ENCODE peak calls at places on chromosomes 5 and 9, in eight cellular contexts. A is PC-9, O is cardiac fibroblast, W is heart left ventricle, M is A673, Q is fibroblast of pulmonary artery, H is left ventricle myocardium inferior, L is lower lobe of right lung. J is an unnamed sample.

GRCh38 chr9:110076894-110077725 is 130.8 kb downstream of the C9orf152 start:
- DNase-seq in O (peak; percentile 64), W (no peak), Q (peak; percentile 74), A (no peak), L (no peak), M (no peak), H (no peak), J (no peak)

GRCh38 chr5:178630475-178630930 is 3.7 kb upstream of the CLK4 start:
- DNase-seq in M (no peak), O (no peak), H (no peak), Q (no peak), W (no peak), A (peak; percentile 18), L (no peak), J (no peak)

GRCh38 chr5:122180863-122181519 is 51.6 kb downstream of the ZNF474 start:
- DNase-seq in O (peak; percentile 71), A (no peak), H (no peak), L (no peak), Q (peak; percentile 80), W (no peak), M (no peak), J (no peak)

GRCh38 chr5:83026507-83026906 is 50.7 kb downstream of the TMEM167A start:
- DNase-seq in Q (no peak), H (no peak), O (no peak), L (no peak), M (no peak), A (no peak), W (no peak), J (peak; percentile 24)

GRCh38 chr9:72839140-72839539 is 113.7 kb downstream of the ALDH1A1 start:
- DNase-seq in Q (no peak), O (peak; percentile 31), W (no peak), M (no peak), A (no peak), L (no peak), H (no peak), J (no peak)

GRCh38 chr5:177402271-177403043 is 2.0 kb upstream of the PFN3 start:
- DNase-seq in A (peak; percentile 88), L (peak; percentile 84), M (peak; percentile 66), W (peak; percentile 38), Q (peak; percentile 57), O (peak; percentile 58), H (peak; percentile 32), J (peak; percentile 74)

GRCh38 chr5:27450607-27451006 is 412.2 kb upstream of the CDH9 start:
- DNase-seq in A (no peak), W (no peak), O (peak; percentile 8), L (no peak), H (no peak), M (no peak), Q (peak; percentile 20), J (no peak)

GRCh38 chr5:169655353-169655752 is 18.3 kb downstream of the DOCK2 start:
- DNase-seq in W (no peak), O (no peak), A (no peak), Q (no peak), L (no peak), M (no peak), H (no peak), J (no peak)

GRCh38 chr9:20117985-20118384 is 329.1 kb upstream of the SLC24A2 start:
- DNase-seq in A (no peak), Q (no peak), L (no peak), H (no peak), W (no peak), M (no peak), O (no peak), J (no peak)

GRCh38 chr9:76634356-76635054 is 129.7 kb upstream of the PCA3 start:
- DNase-seq in H (no peak), W (no peak), A (no peak), Q (peak; percentile 83), L (no peak), O (peak; percentile 71), M (no peak), J (peak; percentile 12)

GRCh38 chr5:16902846-16903245 is 33.2 kb downstream of the MYO10 start:
- DNase-seq in H (no peak), M (no peak), W (no peak), O (no peak), A (no peak), L (no peak), Q (no peak), J (no peak)

GRCh38 chr5:96902876-96903275 is 26.6 kb downstream of the ERAP2 start:
- DNase-seq in A (no peak), L (no peak), M (no peak), W (no peak), Q (no peak), O (no peak), H (no peak), J (no peak)

GRCh38 chr9:126499005-126499910 is 114.5 kb upstream of the LMX1B start:
- DNase-seq in H (no peak), W (no peak), O (peak; percentile 44), M (peak; percentile 62), A (peak; percentile 53), L (peak; percentile 65), Q (peak; percentile 37), J (peak; percentile 33)

GRCh38 chr5:178551059-178551458 is 39.1 kb downstream of the COL23A1 start:
- DNase-seq in M (peak; percentile 8), L (no peak), W (no peak), O (peak; percentile 45), A (no peak), Q (peak; percentile 39), H (no peak), J (peak; percentile 12)

GRCh38 chr9:107177243-107177839 is 105.7 kb upstream of the RAD23B start:
- DNase-seq in A (no peak), L (no peak), Q (no peak), O (no peak), M (no peak), H (no peak), W (no peak), J (peak; percentile 65)

GRCh38 chr5:93603191-93603590 is 20.2 kb downstream of the NR2F1 start:
- DNase-seq in L (no peak), Q (no peak), W (no peak), M (no peak), O (no peak), H (no peak), A (no peak), J (no peak)

GRCh38 chr9:76704601-76705204 is 59.5 kb upstream of the PCA3 start:
- DNase-seq in M (peak; percentile 80), O (peak; percentile 97), Q (peak; percentile 97), A (peak; percentile 25), W (no peak), L (no peak), H (no peak), J (peak; percentile 70)

GRCh38 chr5:135243194-135244191 is 155.5 kb downstream of the MACROH2A1 start:
- DNase-seq in L (no peak), Q (no peak), H (peak; percentile 39), A (no peak), O (peak; percentile 29), W (no peak), M (no peak), J (no peak)

GRCh38 chr5:135244620-135245021 is 154.4 kb downstream of the MACROH2A1 start:
- DNase-seq in Q (no peak), A (no peak), O (no peak), H (no peak), W (no peak), M (no peak), L (no peak), J (no peak)

GRCh38 chr5:135246605-135246922 is 152.5 kb downstream of the MACROH2A1 start:
- DNase-seq in W (no peak), M (no peak), A (no peak), H (no peak), O (no peak), L (no peak), Q (no peak), J (no peak)

GRCh38 chr5:135246923-135247795 is 151.9 kb downstream of the MACROH2A1 start:
- DNase-seq in W (no peak), H (no peak), A (peak; percentile 31), Q (peak; percentile 89), L (no peak), O (peak; percentile 89), M (peak; percentile 88), J (no peak)

GRCh38 chr5:135245521-135246499 is 153.2 kb downstream of the MACROH2A1 start:
- DNase-seq in W (no peak), M (no peak), Q (peak; percentile 65), O (peak; percentile 62), A (peak; percentile 55), L (no peak), H (no peak), J (no peak)
- TF ChIP-seq CTCF in W (no peak), M (no peak), Q (no peak), O (no peak), A (no peak), L (no peak), H (no peak), J (no peak)

DNA sequence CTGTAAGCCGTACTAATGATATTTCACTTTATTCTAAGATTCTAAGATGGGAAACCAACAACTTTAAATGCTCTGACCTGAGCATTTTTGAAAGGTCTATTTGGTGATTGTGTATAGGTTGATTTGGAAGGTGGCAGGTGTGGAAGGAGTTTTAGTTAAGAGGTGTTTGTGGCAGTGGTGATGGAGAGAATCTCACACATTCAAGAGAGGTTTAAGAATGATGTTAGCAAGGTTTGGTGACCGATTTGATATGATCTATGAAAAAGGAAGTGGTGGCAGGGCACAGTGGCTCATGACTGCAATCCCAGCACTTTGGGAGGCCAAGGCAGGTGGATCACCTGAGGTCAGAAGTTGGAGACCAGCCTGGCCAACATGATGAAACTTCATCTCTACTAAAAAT is 319.2 kb upstream of the CD180 start:
- DNase-seq in O (no peak), L (no peak), W (no peak), M (no peak), Q (no peak), H (no peak), A (no peak), J (no peak)
- H3K4me3 ChIP-seq in O (no peak overlapping the region), L (no peak overlapping the region), W (no peak overlapping the region), M (no peak overlapping the region), Q (no peak overlapping the region), H (no peak overlapping the region), A (no peak overlapping the region), J (no peak overlapping the region)

GRCh38 chr5:79255786-79256557 is 20.0 kb downstream of the JMY start:
- DNase-seq in O (peak; percentile 39), W (no peak), Q (peak; percentile 47), H (no peak), L (no peak), M (peak; percentile 66), A (peak; percentile 7), J (peak; percentile 73)
- TF ChIP-seq CTCF in O (peak; percentile 80), W (peak; percentile 26), Q (peak; percentile 78), H (peak; percentile 64), L (peak; percentile 37), M (peak; percentile 89), A (peak; percentile 62), J (peak; percentile 52)

DNA sequence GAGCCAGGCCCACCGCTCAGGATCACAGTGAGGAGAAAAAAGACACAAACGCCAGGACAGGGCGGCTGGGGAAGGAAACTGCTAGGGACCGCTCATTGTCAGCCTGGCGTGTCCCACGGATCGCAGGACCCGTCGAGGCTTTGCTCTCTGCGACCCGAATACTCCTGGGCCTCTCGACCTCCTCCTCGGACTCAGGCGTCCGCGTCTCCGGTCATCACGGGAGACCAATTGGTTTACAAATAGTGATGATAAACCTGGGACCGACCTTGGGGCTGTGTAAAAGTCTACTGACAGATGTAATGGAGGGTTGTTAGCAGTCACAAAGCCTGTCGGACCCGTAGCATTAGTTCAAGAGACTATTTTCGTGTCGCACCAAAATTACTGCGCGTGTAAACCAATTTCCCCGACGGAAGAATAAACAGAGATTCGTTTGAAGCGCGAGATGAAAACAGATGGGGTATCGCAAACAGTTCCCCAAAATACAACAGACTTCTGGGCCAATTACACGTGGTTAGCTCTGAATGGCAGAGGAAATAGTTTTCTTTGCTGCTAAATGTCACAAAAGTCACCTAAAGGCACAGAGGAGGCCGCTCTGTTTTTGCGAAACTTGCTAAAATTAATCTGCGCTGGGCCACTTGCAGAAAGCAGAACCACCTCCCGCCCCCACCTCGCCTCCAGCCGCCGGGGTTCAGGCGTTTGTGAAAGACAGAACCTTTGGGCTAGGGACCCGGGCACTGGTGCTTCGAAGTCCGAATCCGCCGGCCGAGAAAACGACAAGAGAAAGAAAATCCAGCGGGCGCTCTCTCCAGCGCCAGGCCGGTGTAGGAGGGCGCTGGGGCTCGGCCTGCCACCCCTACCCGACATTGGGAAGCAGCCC is 67.6 kb downstream of the FOXD1 start:
- DNase-seq in Q (no peak), O (no peak), L (no peak), W (no peak), M (no peak), H (no peak), A (no peak), J (no peak)
- H3K4me3 ChIP-seq in Q (no peak overlapping the region), O (no peak overlapping the region), L (peak overlapping the region; percentile 34), W (peak overlapping the region; percentile 42), M (no peak overlapping the region), H (peak overlapping the region; percentile 59), A (no peak overlapping the region), J (no peak overlapping the region)